ENCODE peak calls at places on chromosomes 3 and 15, in nine cellular contexts. R is breast epithelium, B is K562, G is IMR-90, Q is foreskin fibroblast, K is A549, J is fibroblast of pulmonary artery, P is astrocyte, X is left lung. H is an unnamed sample.

GRCh38 chr15:41607033-41607432 is 48.0 kb downstream of the TYRO3 start:
- DNase-seq in R (no peak), B (no peak), G (peak), Q (peak), K (no peak), J (peak), P (peak), X (no peak), H (peak)

GRCh38 chr3:103698646-103699045 is 1263.8 kb downstream of the ZPLD1 start:
- DNase-seq in R (no peak), B (no peak), G (no peak), Q (no peak), K (no peak), J (no peak), P (no peak), X (no peak), H (no peak)

GRCh38 chr3:165491487-165491886 is 295.3 kb upstream of the SLITRK3 start:
- DNase-seq in R (no peak), B (no peak), G (peak), Q (no peak), K (no peak), J (peak), P (peak), X (no peak), H (no peak)

GRCh38 chr3:38163117-38163870 is 2.0 kb upstream of the OXSR1 start:
- DNase-seq in R (no peak), B (peak), G (no peak), Q (no peak), K (peak), J (no peak), P (no peak), X (no peak), H (no peak)

GRCh38 chr15:82851981-82852511 is 42.6 kb downstream of the WHAMM start:
- DNase-seq in R (no peak), B (no peak), G (peak), Q (peak), K (no peak), J (peak), P (peak), X (no peak), H (peak)

GRCh38 chr3:156626104-156626503 is 48.3 kb upstream of the TIPARP start:
- DNase-seq in R (no peak), B (no peak), G (no peak), Q (no peak), K (no peak), J (no peak), P (peak), X (no peak), H (peak)

GRCh38 chr3:193938613-193939012 is 197.3 kb upstream of the HES1 start:
- DNase-seq in R (no peak), B (peak), G (no peak), Q (no peak), K (no peak), J (no peak), P (no peak), X (no peak), H (no peak)

GRCh38 chr15:24957691-24958090 is 2.9 kb downstream of the SNRPN start:
- DNase-seq in R (no peak), B (no peak), G (no peak), Q (no peak), K (no peak), J (no peak), P (no peak), X (no peak), H (no peak)

GRCh38 chr3:99342374-99342773 is 296.0 kb upstream of the COL8A1 start:
- DNase-seq in R (no peak), B (no peak), G (no peak), Q (no peak), K (no peak), J (no peak), P (no peak), X (no peak), H (no peak)

GRCh38 chr3:37772773-37773291 is 88.8 kb upstream of the CTDSPL start:
- DNase-seq in R (no peak), B (no peak), G (no peak), Q (no peak), K (no peak), J (no peak), P (no peak), X (no peak), H (no peak)

GRCh38 chr3:123562547-123562946 is 22.3 kb downstream of the HACD2 start:
- DNase-seq in R (no peak), B (no peak), G (peak), Q (peak), K (no peak), J (no peak), P (no peak), X (no peak), H (no peak)

GRCh38 chr3:45509038-45509767 is 85.3 kb upstream of the LIMD1 start:
- DNase-seq in R (no peak), B (no peak), G (peak), Q (peak), K (no peak), J (peak), P (peak), X (no peak), H (no peak)

GRCh38 chr3:120673116-120673515 is 8.9 kb downstream of the HGD start:
- DNase-seq in R (no peak), B (no peak), G (no peak), Q (no peak), K (no peak), J (no peak), P (no peak), X (no peak), H (peak)

GRCh38 chr15:88449581-88449980 is 17.6 kb downstream of the MRPL46 start:
- DNase-seq in R (no peak), B (no peak), G (no peak), Q (no peak), K (no peak), J (no peak), P (no peak), X (no peak), H (no peak)

DNA sequence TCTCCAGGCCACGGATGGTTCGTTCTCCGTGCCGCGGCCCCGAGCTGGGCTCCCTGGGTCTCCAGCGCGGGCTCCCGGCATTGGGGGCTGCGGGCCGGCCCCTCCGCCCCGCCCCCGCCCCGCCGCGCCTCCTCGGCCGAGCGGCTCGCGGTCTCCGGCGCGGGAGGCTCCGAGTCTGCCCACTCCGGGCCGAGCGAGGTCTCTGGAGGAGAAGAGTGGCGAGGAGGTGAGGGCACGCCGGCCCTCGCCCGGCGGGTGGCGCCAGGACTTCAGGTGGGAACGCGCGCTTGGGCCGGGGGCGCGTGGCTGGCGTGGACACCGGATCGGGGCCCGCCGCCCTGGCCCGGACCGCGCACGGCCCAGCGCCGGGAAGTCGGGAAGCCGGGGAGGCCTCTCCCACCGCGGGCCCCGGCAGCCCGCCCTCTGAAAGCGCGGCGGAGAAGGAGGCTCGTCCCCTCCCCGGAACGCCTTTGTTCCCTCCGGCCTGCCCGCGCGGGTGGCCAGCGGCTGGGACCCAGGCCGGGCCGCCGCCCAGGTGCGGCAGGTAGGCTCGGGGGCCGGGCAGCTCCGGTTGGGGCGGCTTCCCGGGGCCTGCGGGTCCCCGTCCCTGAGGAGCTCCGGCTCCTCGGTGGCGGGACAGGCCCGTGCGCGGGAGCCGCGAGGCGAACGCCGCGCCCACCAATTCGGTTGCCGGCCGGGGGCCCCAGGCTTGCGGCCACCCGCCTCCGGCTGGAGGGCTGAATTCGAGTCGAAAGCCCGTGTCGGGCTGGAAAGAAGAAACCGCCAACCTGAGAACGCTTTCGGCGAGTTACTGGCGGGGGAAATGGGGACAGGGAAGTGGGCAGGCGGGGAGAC is 1.1 kb downstream of the B3GNT5 start:
- DNase-seq in R (no peak), B (peak), G (peak), Q (peak), K (no peak), J (peak), P (peak), X (peak), H (no peak)
- TF ChIP-seq CTCF in R (no peak), B (peak), G (no peak), Q (no peak), K (peak), J (no peak), P (no peak), X (peak), H (peak)

GRCh38 chr15:63597033-63597790 is at the start of gene FBXL22:
- DNase-seq in R (no peak), B (no peak), G (peak), Q (peak), K (no peak), J (peak), P (peak), X (no peak), H (no peak)
- H3K4me3 ChIP-seq in R (peak), B (no peak), G (no peak), Q (peak), K (no peak), J (no peak), P (no peak), X (no peak), H (no peak)

GRCh38 chr3:9056581-9056980 is 93.3 kb upstream of the RAD18 start:
- DNase-seq in R (no peak), B (no peak), G (no peak), Q (no peak), K (no peak), J (no peak), P (no peak), X (no peak), H (no peak)
- TF ChIP-seq CTCF in R (no peak), B (no peak), G (no peak), Q (no peak), K (no peak), J (no peak), P (no peak), X (no peak), H (no peak)

DNA sequence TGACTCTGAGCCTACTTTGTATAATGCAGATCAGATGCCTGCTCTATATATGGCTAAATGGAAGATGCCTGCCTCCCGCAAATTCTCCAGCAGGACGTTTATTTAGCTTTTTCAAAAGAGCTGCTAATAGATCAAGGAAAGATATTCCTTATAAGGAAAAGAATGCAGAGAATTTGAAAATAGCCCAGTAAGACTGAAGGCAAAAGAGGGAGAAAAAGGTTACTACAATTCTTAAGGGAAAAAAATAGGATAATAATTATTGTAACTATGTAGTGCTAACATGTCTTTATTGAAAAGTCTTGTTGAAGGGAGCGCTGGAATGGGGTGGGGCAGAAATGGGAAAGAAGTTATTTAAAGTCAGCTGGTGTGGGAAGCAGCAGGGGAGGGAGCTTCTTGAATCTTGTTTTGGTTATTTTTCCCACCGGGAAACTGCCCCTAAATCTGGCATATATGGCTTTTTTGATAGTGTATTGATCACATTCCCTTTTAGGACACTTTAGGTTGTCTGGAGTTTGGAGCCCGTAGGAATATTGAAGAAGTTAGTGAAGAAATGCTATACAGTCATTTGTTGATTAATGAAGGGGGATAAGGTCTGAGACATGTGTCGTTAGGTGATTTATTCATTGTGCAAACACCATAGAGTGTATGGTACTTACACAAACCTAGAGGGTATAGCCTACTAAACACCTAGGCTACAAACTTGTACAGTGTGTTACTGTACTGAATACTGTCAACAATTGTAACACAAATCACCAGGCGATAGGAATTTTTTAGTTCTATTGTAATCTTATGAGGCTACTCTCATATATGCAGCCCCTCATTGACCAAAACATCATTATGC is 3.1 kb downstream of the TPM1 start:
- DNase-seq in R (no peak), B (no peak), G (no peak), Q (peak), K (no peak), J (no peak), P (no peak), X (no peak), H (no peak)
- H3K4me3 ChIP-seq in R (peak), B (no peak), G (peak), Q (peak), K (peak), J (peak), P (peak), X (peak), H (peak)

GRCh38 chr15:90529369-90530249 is at the start of gene CRTC3:
- DNase-seq in R (peak), B (peak), G (peak), Q (peak), K (peak), J (peak), P (peak), X (peak), H (no peak)
- TF ChIP-seq CTCF in R (no peak), B (no peak), G (peak), Q (no peak), K (peak), J (no peak), P (no peak), X (no peak), H (no peak)

DNA sequence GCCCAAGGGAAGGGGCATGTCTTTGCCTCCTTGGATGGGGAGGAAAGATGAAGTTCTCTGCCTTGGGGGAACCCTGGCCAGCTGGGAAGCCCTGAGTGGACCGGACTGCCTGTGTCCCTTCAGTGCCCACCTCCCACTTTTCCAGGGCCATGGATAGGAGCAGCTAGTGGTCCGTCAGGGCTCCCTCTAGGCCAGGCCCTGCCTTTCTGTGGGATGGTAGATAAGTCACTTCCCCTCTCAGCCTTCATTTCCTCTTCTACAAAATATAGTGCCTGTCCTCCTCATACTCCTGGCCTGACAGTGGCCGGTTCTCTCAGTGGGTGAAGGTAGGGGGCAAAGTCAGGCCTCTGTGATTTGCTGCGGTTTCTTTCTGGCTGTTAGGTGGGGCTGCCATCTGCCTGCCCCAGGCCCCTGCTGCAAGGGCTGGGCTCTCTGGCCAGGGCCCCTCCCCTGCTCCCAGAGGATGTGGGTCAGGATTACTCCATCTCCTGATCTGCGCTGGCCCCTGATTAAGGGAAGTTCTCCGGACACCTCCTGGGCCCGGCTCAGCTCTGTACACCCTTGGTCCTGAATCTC is 1.4 kb downstream of the PLEKHO2 start:
- DNase-seq in R (no peak), B (no peak), G (peak), Q (peak), K (no peak), J (peak), P (no peak), X (peak), H (no peak)
- H3K4me3 ChIP-seq in R (peak), B (peak), G (peak), Q (peak), K (no peak), J (peak), P (peak), X (peak), H (peak)

GRCh38 chr15:80836991-80837390 is 57.8 kb downstream of the CEMIP start:
- DNase-seq in R (no peak), B (no peak), G (no peak), Q (no peak), K (no peak), J (no peak), P (no peak), X (no peak), H (no peak)

GRCh38 chr15:80834402-80834801 is 55.2 kb downstream of the CEMIP start:
- DNase-seq in R (no peak), B (no peak), G (no peak), Q (no peak), K (no peak), J (no peak), P (no peak), X (no peak), H (no peak)

GRCh38 chr15:80834906-80835305 is 55.7 kb downstream of the CEMIP start:
- DNase-seq in R (no peak), B (no peak), G (no peak), Q (no peak), K (no peak), J (no peak), P (no peak), X (no peak), H (no peak)

GRCh38 chr15:80836223-80836622 is 57.1 kb downstream of the CEMIP start:
- DNase-seq in R (no peak), B (no peak), G (no peak), Q (no peak), K (no peak), J (no peak), P (no peak), X (no peak), H (no peak)

GRCh38 chr15:80835338-80835737 is 56.2 kb downstream of the CEMIP start:
- DNase-seq in R (no peak), B (no peak), G (no peak), Q (no peak), K (peak), J (no peak), P (no peak), X (no peak), H (no peak)
- TF ChIP-seq CTCF in R (no peak), B (no peak), G (peak), Q (peak), K (no peak), J (no peak), P (no peak), X (no peak), H (peak)

DNA sequence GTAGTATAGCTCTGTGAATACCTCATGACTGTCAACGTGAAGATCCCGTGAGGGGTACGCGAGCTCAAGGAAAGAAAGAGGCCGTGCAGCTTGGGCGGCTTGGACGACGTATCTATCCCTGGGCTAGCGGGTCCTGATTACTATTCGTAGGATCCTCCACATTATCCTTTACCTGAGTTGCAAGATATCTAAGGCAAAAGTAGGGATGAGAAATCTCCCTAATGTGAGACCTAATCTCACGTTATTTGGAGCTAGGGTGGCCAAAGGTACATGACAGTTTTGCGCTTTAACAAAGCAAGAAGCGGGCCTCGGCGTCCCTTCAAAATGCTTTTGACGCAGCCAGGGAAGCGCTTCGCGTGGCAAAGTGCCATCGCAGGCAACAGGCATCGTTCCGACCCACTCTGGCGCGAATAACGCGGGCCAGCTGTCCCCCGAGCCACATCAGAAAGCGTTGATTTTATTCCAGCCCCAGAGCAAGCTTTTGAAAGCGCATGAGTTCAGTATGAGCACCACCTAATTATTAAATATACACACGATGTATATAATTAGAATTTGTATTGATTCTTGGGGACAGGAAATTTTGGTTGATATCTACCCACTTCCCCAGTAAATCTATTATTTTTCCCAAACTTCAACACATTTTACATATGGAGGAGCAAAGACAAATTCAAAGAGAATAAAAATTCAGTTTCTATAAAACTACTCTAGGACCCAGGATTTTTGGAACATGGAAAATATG is 2.5 kb upstream of the EOMES start:
- DNase-seq in R (no peak), B (no peak), G (no peak), Q (no peak), K (no peak), J (no peak), P (no peak), X (no peak), H (no peak)
- H3K4me3 ChIP-seq in R (no peak), B (no peak), G (no peak), Q (no peak), K (no peak), J (no peak), P (no peak), X (no peak), H (no peak)

H was measured in retinal pigment epithelial cell.